ENCODE peak calls at places on chromosomes 5 and 9, in ten cellular contexts. H, Y, U, M, W, V, C, P, T and L are unnamed samples.

GRCh38 chr5:2149196-2149541 is 266.4 kb upstream of the IRX4 start:
- DNase-seq in H (peak), P (no peak), T (peak), W (no peak), V (peak), M (peak), Y (no peak), U (peak), C (no peak), L (no peak)

GRCh38 chr9:112970939-112971338 is 41.1 kb downstream of the ZNF883 start:
- DNase-seq in Y (no peak), C (no peak), M (no peak), V (no peak), P (no peak), T (no peak), W (no peak), H (peak), U (peak), L (peak)

GRCh38 chr9:21817176-21817575 is 14.7 kb downstream of the MTAP start:
- DNase-seq in C (peak), Y (no peak), U (no peak), H (peak), T (peak), P (peak), M (no peak), V (no peak), W (no peak), L (peak)

GRCh38 chr5:80246995-80247729 is 8.7 kb downstream of the SERINC5 start:
- DNase-seq in V (no peak), W (peak), H (peak), Y (no peak), T (peak), U (peak), C (peak), P (peak), M (peak), L (peak)

GRCh38 chr5:154198611-154199230 is 8.2 kb downstream of the GALNT10 start:
- DNase-seq in M (no peak), W (no peak), T (peak), V (no peak), U (no peak), P (peak), Y (no peak), C (no peak), H (peak), L (peak)

GRCh38 chr9:95822583-95823431 is 52.7 kb upstream of the ERCC6L2 start:
- DNase-seq in U (peak), C (no peak), Y (no peak), T (peak), P (peak), V (no peak), W (no peak), H (peak), M (peak), L (peak)

GRCh38 chr5:133075572-133076536 is 24.0 kb downstream of the HSPA4 start:
- DNase-seq in T (peak), H (no peak), C (no peak), U (no peak), M (no peak), P (no peak), W (no peak), V (no peak), Y (no peak), L (peak)

GRCh38 chr9:129459550-129460322 is 161.2 kb downstream of the C9orf50 start:
- DNase-seq in M (no peak), W (no peak), T (no peak), C (no peak), U (no peak), P (no peak), H (no peak), Y (no peak), V (no peak), L (no peak)

GRCh38 chr9:89919171-89919681 is 314.4 kb downstream of the GADD45G start:
- DNase-seq in W (no peak), P (no peak), V (peak), C (no peak), M (peak), U (no peak), Y (no peak), H (no peak), T (no peak), L (no peak)

GRCh38 chr5:143135832-143136551 is 267.5 kb downstream of the NR3C1 start:
- DNase-seq in W (no peak), M (no peak), Y (no peak), T (no peak), U (no peak), C (no peak), V (no peak), H (peak), P (peak), L (no peak)

GRCh38 chr5:126126574-126126973 is 296.6 kb upstream of the GRAMD2B start:
- DNase-seq in U (no peak), C (no peak), P (no peak), T (no peak), H (no peak), Y (no peak), V (no peak), M (no peak), W (no peak), L (no peak)

GRCh38 chr9:95316794-95317118 is 753 bp downstream of the FANCC start:
- DNase-seq in P (peak), Y (peak), M (peak), W (peak), T (peak), V (peak), H (peak), C (no peak), U (peak), L (peak)

GRCh38 chr9:137255448-137256114 is 454 bp downstream of the NELFB start:
- DNase-seq in Y (peak), C (no peak), M (no peak), H (no peak), V (no peak), P (no peak), W (no peak), T (peak), U (peak), L (no peak)

GRCh38 chr5:14221768-14222167 is 78.6 kb downstream of the TRIO start:
- DNase-seq in H (no peak), Y (no peak), M (no peak), V (no peak), C (no peak), U (no peak), W (no peak), P (no peak), T (no peak), L (no peak)

GRCh38 chr5:53010819-53011218 is 21.7 kb downstream of the ITGA2 start:
- DNase-seq in Y (no peak), T (no peak), P (no peak), M (no peak), W (no peak), U (no peak), C (no peak), H (peak), V (no peak), L (peak)

GRCh38 chr9:76677481-76678055 is 86.7 kb upstream of the PCA3 start:
- DNase-seq in M (no peak), H (no peak), T (peak), Y (peak), C (no peak), P (no peak), W (no peak), U (no peak), V (no peak), L (no peak)

GRCh38 chr5:159660401-159660800 is 255.9 kb upstream of the ADRA1B start:
- DNase-seq in P (no peak), T (no peak), W (no peak), H (peak), U (peak), M (no peak), V (no peak), Y (no peak), C (no peak), L (no peak)

GRCh38 chr5:176543428-176544182 is 5.5 kb upstream of the CDHR2 start:
- DNase-seq in Y (peak), W (no peak), H (no peak), U (peak), V (peak), P (no peak), T (peak), C (no peak), M (no peak), L (no peak)

GRCh38 chr9:128286435-128286834 is 10.4 kb downstream of the SWI5 start:
- DNase-seq in Y (no peak), U (no peak), P (no peak), H (peak), M (no peak), W (no peak), V (no peak), C (no peak), T (peak), L (no peak)

GRCh38 chr9:99046542-99047071 is 58.3 kb upstream of the TGFBR1 start:
- DNase-seq in Y (no peak), H (no peak), W (no peak), V (no peak), P (no peak), M (no peak), U (no peak), T (no peak), C (no peak), L (no peak)

GRCh38 chr5:164650427-164650826 is 1145.0 kb downstream of the MAT2B start:
- DNase-seq in Y (no peak), P (no peak), C (no peak), H (no peak), V (no peak), W (no peak), U (no peak), T (no peak), M (no peak), L (no peak)

GRCh38 chr9:15697459-15697858 is 144.6 kb downstream of the CCDC171 start:
- DNase-seq in C (no peak), Y (no peak), T (peak), V (no peak), H (peak), M (no peak), U (peak), W (no peak), P (peak), L (peak)

GRCh38 chr5:178487911-178488310 is 102.3 kb downstream of the COL23A1 start:
- DNase-seq in P (no peak), H (no peak), M (no peak), Y (no peak), U (no peak), V (no peak), T (no peak), C (no peak), W (no peak), L (no peak)

GRCh38 chr5:35938518-35939227 is at the start of gene CAPSL:
- DNase-seq in W (no peak), U (peak), V (no peak), C (no peak), H (peak), M (peak), T (peak), Y (no peak), P (peak), L (peak)

GRCh38 chr5:35939639-35940038 is 1.2 kb upstream of the CAPSL start:
- DNase-seq in H (peak), Y (no peak), T (no peak), V (no peak), U (no peak), M (no peak), W (no peak), C (no peak), P (no peak), L (no peak)
- TF ChIP-seq CTCF in H (peak), Y (no peak), T (peak), V (peak), U (no peak), M (no peak), W (no peak), C (peak), P (peak), L (peak)

GRCh38 chr9:109972026-109973005 is 192.3 kb downstream of the PALM2AKAP2 start:
- DNase-seq in V (no peak), T (no peak), C (peak), Y (no peak), P (no peak), U (no peak), M (no peak), W (no peak), H (no peak), L (no peak)
- TF ChIP-seq CTCF in V (no peak), T (no peak), C (peak), Y (no peak), P (peak), U (no peak), M (no peak), W (no peak), H (peak), L (peak)

GRCh38 chr9:106717686-106718085 is 145.3 kb upstream of the ZNF462 start:
- DNase-seq in C (no peak), Y (no peak), U (peak), H (peak), M (peak), T (peak), V (no peak), W (no peak), P (peak), L (no peak)
- TF ChIP-seq CTCF in C (no peak), Y (no peak), U (peak), H (peak), M (no peak), T (peak), V (no peak), W (no peak), P (peak), L (no peak)

GRCh38 chr5:94751456-94751855 is 133.0 kb downstream of the SLF1 start:
- DNase-seq in M (no peak), U (no peak), P (no peak), H (no peak), V (no peak), W (no peak), C (no peak), T (no peak), Y (no peak), L (no peak)
- TF ChIP-seq CTCF in M (no peak), U (no peak), P (no peak), H (no peak), V (no peak), W (no peak), C (no peak), T (no peak), Y (no peak), L (no peak)

DNA sequence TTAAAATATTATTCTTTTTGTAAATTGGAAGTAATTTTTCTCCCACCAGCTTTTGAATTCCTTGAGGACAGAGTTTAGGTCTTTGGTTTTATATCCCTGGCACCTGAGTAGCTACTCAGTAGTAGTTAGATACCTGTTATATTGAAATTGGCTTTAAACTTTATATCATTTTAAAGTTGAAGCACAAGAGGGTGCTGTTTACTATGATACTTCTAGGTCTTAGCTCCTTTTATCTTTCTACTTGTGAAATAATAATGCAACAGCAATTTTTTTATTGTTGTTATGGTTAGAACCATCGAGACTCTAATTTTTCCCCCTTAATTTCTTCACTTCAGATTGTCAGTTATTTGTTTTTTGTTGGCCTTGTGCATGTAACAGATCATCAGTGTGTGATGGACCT is 46.3 kb downstream of the AP3S1 start:
- DNase-seq in V (no peak), M (peak), T (peak), W (no peak), U (no peak), Y (no peak), H (peak), C (no peak), P (no peak), L (peak)
- TF ChIP-seq CTCF in V (no peak), M (peak), T (peak), W (no peak), U (no peak), Y (no peak), H (peak), C (no peak), P (no peak), L (peak)